ENCODE peak calls at places on chromosome 14, in five cellular contexts. W is CD4-positive, alpha-beta memory T cell; P is lower lobe of right lung; O is fibroblast of lung; Y is GM23248. Q is an unnamed sample. For H3K4me1, the result is how much of the 10 kb centered on the place peaks cover.

GRCh38 chr14:20499108-20499507 is 6.2 kb upstream of the RNASE10 start:
- DNase-seq in W (no peak), P (no peak), O (no peak), Y (no peak), Q (no peak)

GRCh38 chr14:101731187-101732080 is 30.1 kb upstream of the PPP2R5C start:
- DNase-seq in W (peak), P (peak), O (peak), Y (peak), Q (peak)

GRCh38 chr14:95222151-95222631 is 64.9 kb upstream of the DICER1 start:
- DNase-seq in W (no peak), P (no peak), O (peak), Y (peak), Q (no peak)

GRCh38 chr14:72818998-72819397 is 74.9 kb downstream of the DPF3 start:
- DNase-seq in W (no peak), P (no peak), O (no peak), Y (no peak), Q (no peak)

GRCh38 chr14:67717048-67717447 is 15.4 kb downstream of the RDH12 start:
- DNase-seq in W (no peak), P (no peak), O (no peak), Y (no peak), Q (no peak)

GRCh38 chr14:104109121-104109541 is 23.6 kb downstream of the ASPG start:
- DNase-seq in W (no peak), P (no peak), O (no peak), Y (no peak), Q (no peak)

GRCh38 chr14:49992036-49992435 is 99.2 kb downstream of the ARF6 start:
- DNase-seq in W (no peak), P (no peak), O (no peak), Y (no peak), Q (no peak)

GRCh38 chr14:74275265-74275841 is 27.4 kb downstream of the ABCD4 start:
- DNase-seq in W (no peak), P (no peak), O (peak), Y (peak), Q (no peak)

GRCh38 chr14:59564356-59564755 is 12.3 kb downstream of the CCDC175 start:
- DNase-seq in W (no peak), P (no peak), O (no peak), Y (no peak), Q (no peak)

GRCh38 chr14:102898776-102899515 is 23.5 kb upstream of the AMN start:
- DNase-seq in W (no peak), P (no peak), O (no peak), Y (no peak), Q (no peak)

GRCh38 chr14:60622920-60623263 is 26.4 kb downstream of the SIX1 start:
- DNase-seq in W (no peak), P (no peak), O (peak), Y (peak), Q (no peak)

GRCh38 chr14:79150226-79150625 is 980.1 kb downstream of the NRXN3 start:
- DNase-seq in W (no peak), P (no peak), O (no peak), Y (no peak), Q (no peak)

GRCh38 chr14:64758711-64759554 is 54.7 kb downstream of the PLEKHG3 start:
- DNase-seq in W (no peak), P (peak), O (peak), Y (peak), Q (no peak)

GRCh38 chr14:26290007-26290530 is 307.8 kb downstream of the NOVA1 start:
- DNase-seq in W (no peak), P (no peak), O (peak), Y (peak), Q (no peak)

GRCh38 chr14:37129047-37129446 is 43.4 kb downstream of the SLC25A21 start:
- DNase-seq in W (no peak), P (no peak), O (no peak), Y (no peak), Q (no peak)

GRCh38 chr14:54257424-54257823 is 139.4 kb upstream of the CDKN3 start:
- DNase-seq in W (no peak), P (no peak), O (no peak), Y (no peak), Q (no peak)

GRCh38 chr14:66508846-66509621 is 1.1 kb downstream of the GPHN start:
- DNase-seq in W (peak), P (peak), O (peak), Y (peak), Q (peak)

GRCh38 chr14:93137864-93138263 is 22.1 kb upstream of the ITPK1 start:
- DNase-seq in W (no peak), P (peak), O (peak), Y (peak), Q (no peak)

GRCh38 chr14:58947156-58947555 is 241.3 kb upstream of the DAAM1 start:
- DNase-seq in W (no peak), P (no peak), O (no peak), Y (no peak), Q (no peak)

GRCh38 chr14:37668646-37669045 is 73.2 kb downstream of the TTC6 start:
- DNase-seq in W (no peak), P (no peak), O (peak), Y (peak), Q (no peak)

GRCh38 chr14:20428010-20428365 is 8.0 kb downstream of the KLHL33 start:
- DNase-seq in W (no peak), P (no peak), O (no peak), Y (no peak), Q (no peak)

GRCh38 chr14:100728962-100729361 is 2.3 kb downstream of the DLK1 start:
- DNase-seq in W (no peak), P (no peak), O (no peak), Y (no peak), Q (no peak)

GRCh38 chr14:90574640-90575131 is 177.9 kb downstream of the CALM1 start:
- DNase-seq in W (no peak), P (no peak), O (no peak), Y (no peak), Q (no peak)

GRCh38 chr14:102570334-102570995 is 22.0 kb upstream of the RCOR1 start:
- DNase-seq in W (no peak), P (no peak), O (no peak), Y (no peak), Q (no peak)

GRCh38 chr14:102774391-102775153 is 2.7 kb upstream of the TRAF3 start:
- DNase-seq in W (peak), P (no peak), O (peak), Y (peak), Q (peak)

GRCh38 chr14:103808403-103809001 is 38.9 kb downstream of the PPP1R13B start:
- DNase-seq in W (peak), P (peak), O (peak), Y (peak), Q (peak)

GRCh38 chr14:72816287-72816686 is 77.6 kb downstream of the DPF3 start:
- DNase-seq in W (no peak), P (no peak), O (no peak), Y (no peak), Q (no peak)

GRCh38 chr14:105601360-105602242 is 75.2 kb downstream of the TMEM121 start:
- DNase-seq in W (no peak), P (no peak), O (no peak), Y (no peak), Q (no peak)

GRCh38 chr14:90397401-90398314 is 829 bp downstream of the CALM1 start:
- DNase-seq in W (peak), P (peak), O (peak), Y (peak), Q (peak)

GRCh38 chr14:22887260-22887989 is 4.4 kb downstream of the REM2 start:
- DNase-seq in W (peak), P (no peak), O (peak), Y (peak), Q (peak)

DNA sequence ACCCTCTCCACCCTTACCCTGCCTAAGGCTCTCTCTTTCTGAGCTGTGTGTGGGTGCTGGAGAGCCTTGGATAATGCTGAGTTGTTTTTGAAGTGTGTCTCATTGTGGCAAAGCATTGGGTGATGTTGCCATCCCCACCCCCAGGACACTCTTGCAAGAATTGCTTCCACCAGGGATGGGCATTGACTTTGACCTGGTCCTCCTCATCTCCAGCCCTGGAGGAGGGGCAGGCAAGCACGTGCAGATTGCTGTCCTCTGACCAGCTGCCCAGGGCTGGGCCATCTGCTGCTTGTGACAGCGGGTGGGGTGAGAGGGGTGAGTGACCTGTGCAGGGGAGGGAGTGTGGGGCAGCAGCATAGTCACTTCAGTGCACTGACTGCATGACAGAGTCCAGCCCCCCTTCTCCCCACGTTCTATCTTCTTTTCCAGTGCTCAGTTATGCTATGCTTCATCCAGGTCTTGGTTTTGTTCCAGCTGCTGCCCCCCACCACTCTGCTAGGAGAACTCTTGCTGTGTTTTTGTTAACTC is 26.2 kb downstream of the SUSD6 start:
- DNase-seq in W (no peak), P (no peak), O (no peak), Y (no peak), Q (no peak)
- H3K27ac ChIP-seq in W (peak), P (peak), O (no peak), Y (no peak), Q (peak)

GRCh38 chr14:69695664-69696527 is 71.0 kb upstream of the SRSF5 start:
- DNase-seq in W (no peak), P (no peak), O (peak), Y (peak), Q (no peak)

GRCh38 chr14:69692542-69693053 is 74.3 kb upstream of the SRSF5 start:
- DNase-seq in W (no peak), P (no peak), O (no peak), Y (no peak), Q (no peak)

GRCh38 chr14:69694730-69695663 is 71.9 kb upstream of the SRSF5 start:
- DNase-seq in W (no peak), P (no peak), O (no peak), Y (peak), Q (no peak)

GRCh38 chr14:69693145-69693544 is 73.8 kb upstream of the SRSF5 start:
- DNase-seq in W (no peak), P (no peak), O (peak), Y (no peak), Q (no peak)

DNA sequence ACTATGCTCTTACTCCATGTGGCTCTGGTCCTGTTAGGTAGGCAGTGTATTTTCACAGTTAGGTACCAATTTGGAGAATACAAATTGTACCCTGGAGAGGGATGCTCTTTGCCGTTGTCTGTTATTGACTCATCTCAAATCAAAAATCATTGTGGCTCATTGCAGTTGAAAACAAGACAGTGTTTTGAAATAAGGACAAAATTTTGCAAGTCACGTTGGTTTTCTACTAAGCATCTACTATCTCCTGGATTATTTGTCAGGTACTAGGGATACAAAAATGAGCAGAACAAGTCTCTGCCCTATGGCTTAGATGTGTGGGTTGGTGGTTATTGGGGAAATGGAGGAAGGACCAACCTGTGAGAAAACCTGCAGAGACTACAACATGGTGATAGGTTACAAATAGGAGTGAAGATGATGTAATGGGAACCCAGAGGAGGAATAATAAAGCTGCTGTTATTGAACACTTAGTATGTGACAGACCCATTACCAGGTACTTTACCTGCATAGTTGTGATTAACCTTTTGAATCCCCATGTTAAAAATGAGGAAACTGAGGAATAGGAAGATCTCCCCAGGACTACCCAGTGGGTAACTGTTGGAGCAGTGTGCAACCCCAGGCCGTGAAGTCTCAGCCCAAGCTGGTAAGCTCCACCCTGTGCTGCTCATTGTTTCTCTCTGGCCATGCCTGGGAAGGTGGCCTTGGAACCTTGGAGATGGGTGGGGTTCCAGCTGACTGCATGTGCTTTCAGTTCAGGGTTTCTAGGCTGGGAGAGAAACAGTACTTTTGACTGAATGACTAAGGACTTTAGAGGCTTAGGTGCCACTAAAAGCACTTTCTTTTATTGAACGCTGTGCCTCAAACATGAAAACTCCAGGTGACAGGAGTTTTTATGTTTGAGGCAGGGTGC is 72.9 kb upstream of the SRSF5 start:
- DNase-seq in W (no peak), P (no peak), O (peak), Y (peak), Q (no peak)
- H3K4me1 ChIP-seq in W (half or more), P (half or more), O (under half), Y (under half), Q (under half)

GRCh38 chr14:71321556-71322315 is 414.5 kb downstream of the PCNX1 start:
- DNase-seq in W (no peak), P (no peak), O (peak), Y (peak), Q (peak)

GRCh38 chr14:71328183-71328582 is 420.9 kb downstream of the PCNX1 start:
- DNase-seq in W (no peak), P (no peak), O (no peak), Y (no peak), Q (no peak)

GRCh38 chr14:71327691-71328090 is 420.4 kb downstream of the PCNX1 start:
- DNase-seq in W (no peak), P (no peak), O (peak), Y (no peak), Q (no peak)

GRCh38 chr14:71322660-71323250 is 415.5 kb downstream of the PCNX1 start:
- DNase-seq in W (peak), P (no peak), O (peak), Y (peak), Q (no peak)

DNA sequence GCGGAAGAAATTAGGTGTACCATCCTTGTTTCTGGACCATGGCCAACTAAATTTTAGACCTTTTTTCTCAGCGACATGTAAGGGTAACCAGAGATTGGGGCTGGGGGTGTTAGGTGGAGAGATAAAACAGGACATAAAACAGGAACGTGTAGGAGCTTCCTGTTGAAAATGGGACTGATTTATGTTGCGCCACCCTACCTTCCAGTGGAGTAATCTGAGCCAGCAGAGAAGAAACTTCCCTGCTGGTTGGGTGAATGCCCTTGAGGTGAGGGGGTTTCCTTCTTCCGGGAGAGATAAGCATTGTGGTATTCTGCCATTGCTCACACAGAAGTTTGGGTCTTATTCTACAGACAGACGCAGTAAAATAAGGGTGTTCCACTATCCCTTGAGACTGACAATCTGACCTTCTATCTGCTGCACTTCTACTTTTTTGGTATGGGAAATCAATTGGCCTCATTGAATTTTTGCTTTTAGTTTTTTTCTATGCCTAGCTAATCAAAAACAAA is 417.6 kb downstream of the PCNX1 start:
- DNase-seq in W (peak), P (no peak), O (no peak), Y (no peak), Q (peak)
- H3K4me3 ChIP-seq in W (no peak), P (no peak), O (no peak), Y (no peak), Q (no peak)

GRCh38 chr14:56280843-56281242 is 162.6 kb downstream of the PELI2 start:
- DNase-seq in W (no peak), P (no peak), O (peak), Y (no peak), Q (no peak)
- H3K27ac ChIP-seq in W (no peak), P (no peak), O (no peak), Y (no peak), Q (no peak)

GRCh38 chr14:68969278-68969677 is 9.8 kb downstream of the ACTN1 start:
- DNase-seq in W (no peak), P (no peak), O (no peak), Y (no peak), Q (no peak)

GRCh38 chr14:68967459-68967940 is 11.6 kb downstream of the ACTN1 start:
- DNase-seq in W (no peak), P (no peak), O (no peak), Y (no peak), Q (no peak)

GRCh38 chr14:68970096-68970612 is 8.9 kb downstream of the ACTN1 start:
- DNase-seq in W (peak), P (no peak), O (no peak), Y (no peak), Q (no peak)

GRCh38 chr14:68968051-68968450 is 11.1 kb downstream of the ACTN1 start:
- DNase-seq in W (peak), P (no peak), O (no peak), Y (no peak), Q (peak)

DNA sequence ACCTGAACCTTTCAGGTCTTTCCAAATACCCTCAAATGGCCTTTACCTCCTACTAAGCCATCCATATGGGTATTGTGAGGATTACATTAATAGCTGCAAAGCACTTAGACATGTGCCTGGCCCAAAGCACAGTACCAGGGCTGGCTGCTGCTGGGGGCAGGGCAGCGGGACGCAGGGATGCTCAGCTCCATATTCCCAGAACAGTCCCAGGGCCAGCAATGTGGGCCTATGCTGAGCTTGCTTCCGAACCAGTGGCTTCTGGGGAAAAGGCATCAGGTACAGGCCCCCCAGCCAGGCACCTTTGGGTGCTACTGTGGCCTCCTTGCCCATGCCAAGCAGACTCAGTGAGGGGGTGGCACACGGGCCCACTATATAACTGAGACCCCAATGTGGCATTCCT is 10.4 kb downstream of the ACTN1 start:
- DNase-seq in W (no peak), P (no peak), O (no peak), Y (no peak), Q (no peak)
- H3K4me1 ChIP-seq in W (half or more), P (half or more), O (half or more), Y (half or more), Q (under half)